ENCODE peak calls at places on chromosomes 3 and 15, in four cellular contexts. One of them, this sample, is unnamed.

GRCh38 chr3:38108649-38109579 is 28.0 kb downstream of the ACAA1 start:
- DNase-seq in activated CD4-positive, alpha-beta T cell treated with anti-CD3 and anti-CD28 coated beads, Interleukin-2, amount 50 U/mL, for 4 hours: no peak
- DNase-seq in activated gamma-delta T cell: no peak
- DNase-seq in activated T-cell treated with anti-CD3 and anti-CD28 coated beads for 24 hours: no peak
- DNase-seq in this sample: no peak

GRCh38 chr3:46146548-46146947 is 61.6 kb downstream of the CCR1 start:
- DNase-seq in activated CD4-positive, alpha-beta T cell treated with anti-CD3 and anti-CD28 coated beads, Interleukin-2, amount 50 U/mL, for 4 hours: no peak
- DNase-seq in activated gamma-delta T cell: no peak
- DNase-seq in activated T-cell treated with anti-CD3 and anti-CD28 coated beads for 24 hours: no peak
- DNase-seq in this sample: no peak

GRCh38 chr3:187963677-187964385 is 190.1 kb upstream of the LPP start:
- DNase-seq in activated CD4-positive, alpha-beta T cell treated with anti-CD3 and anti-CD28 coated beads, Interleukin-2, amount 50 U/mL, for 4 hours: no peak
- DNase-seq in activated gamma-delta T cell: no peak
- DNase-seq in activated T-cell treated with anti-CD3 and anti-CD28 coated beads for 24 hours: no peak
- DNase-seq in this sample: no peak

GRCh38 chr3:105195260-105195659 is 171.4 kb upstream of the ALCAM start:
- DNase-seq in activated CD4-positive, alpha-beta T cell treated with anti-CD3 and anti-CD28 coated beads, Interleukin-2, amount 50 U/mL, for 4 hours: no peak
- DNase-seq in activated gamma-delta T cell: no peak
- DNase-seq in activated T-cell treated with anti-CD3 and anti-CD28 coated beads for 24 hours: no peak
- DNase-seq in this sample: no peak

GRCh38 chr3:170584585-170585007 is 1.3 kb downstream of the SLC7A14 start:
- DNase-seq in activated CD4-positive, alpha-beta T cell treated with anti-CD3 and anti-CD28 coated beads, Interleukin-2, amount 50 U/mL, for 4 hours: peak; percentile 10
- DNase-seq in activated gamma-delta T cell: no peak
- DNase-seq in activated T-cell treated with anti-CD3 and anti-CD28 coated beads for 24 hours: peak; percentile 8
- DNase-seq in this sample: no peak

GRCh38 chr3:160830792-160831191 is 74.8 kb downstream of the PPM1L start:
- DNase-seq in activated CD4-positive, alpha-beta T cell treated with anti-CD3 and anti-CD28 coated beads, Interleukin-2, amount 50 U/mL, for 4 hours: no peak
- DNase-seq in activated gamma-delta T cell: no peak
- DNase-seq in activated T-cell treated with anti-CD3 and anti-CD28 coated beads for 24 hours: no peak
- DNase-seq in this sample: no peak

GRCh38 chr3:21330293-21330692 is 420.7 kb downstream of the ZNF385D start:
- DNase-seq in activated CD4-positive, alpha-beta T cell treated with anti-CD3 and anti-CD28 coated beads, Interleukin-2, amount 50 U/mL, for 4 hours: no peak
- DNase-seq in activated gamma-delta T cell: no peak
- DNase-seq in activated T-cell treated with anti-CD3 and anti-CD28 coated beads for 24 hours: no peak
- DNase-seq in this sample: no peak

GRCh38 chr3:31189971-31190370 is 295.5 kb upstream of the GADL1 start:
- DNase-seq in activated CD4-positive, alpha-beta T cell treated with anti-CD3 and anti-CD28 coated beads, Interleukin-2, amount 50 U/mL, for 4 hours: no peak
- DNase-seq in activated gamma-delta T cell: no peak
- DNase-seq in activated T-cell treated with anti-CD3 and anti-CD28 coated beads for 24 hours: no peak
- DNase-seq in this sample: no peak

GRCh38 chr3:133479401-133479800 is 79.5 kb downstream of the BFSP2 start:
- DNase-seq in activated CD4-positive, alpha-beta T cell treated with anti-CD3 and anti-CD28 coated beads, Interleukin-2, amount 50 U/mL, for 4 hours: no peak
- DNase-seq in activated gamma-delta T cell: no peak
- DNase-seq in activated T-cell treated with anti-CD3 and anti-CD28 coated beads for 24 hours: no peak
- DNase-seq in this sample: no peak

GRCh38 chr3:172989373-172989772 is 151.7 kb downstream of the SPATA16 start:
- DNase-seq in activated CD4-positive, alpha-beta T cell treated with anti-CD3 and anti-CD28 coated beads, Interleukin-2, amount 50 U/mL, for 4 hours: no peak
- DNase-seq in activated gamma-delta T cell: no peak
- DNase-seq in activated T-cell treated with anti-CD3 and anti-CD28 coated beads for 24 hours: no peak
- DNase-seq in this sample: no peak

GRCh38 chr3:167653155-167653554 is 587 bp downstream of the WDR49 start:
- DNase-seq in activated CD4-positive, alpha-beta T cell treated with anti-CD3 and anti-CD28 coated beads, Interleukin-2, amount 50 U/mL, for 4 hours: no peak
- DNase-seq in activated gamma-delta T cell: no peak
- DNase-seq in activated T-cell treated with anti-CD3 and anti-CD28 coated beads for 24 hours: no peak
- DNase-seq in this sample: no peak

GRCh38 chr15:59199775-59200465 is 6.7 kb upstream of the LDHAL6B start:
- DNase-seq in activated CD4-positive, alpha-beta T cell treated with anti-CD3 and anti-CD28 coated beads, Interleukin-2, amount 50 U/mL, for 4 hours: no peak
- DNase-seq in activated gamma-delta T cell: no peak
- DNase-seq in activated T-cell treated with anti-CD3 and anti-CD28 coated beads for 24 hours: no peak
- DNase-seq in this sample: no peak

GRCh38 chr3:120022729-120023128 is 71.5 kb downstream of the GSK3B start:
- DNase-seq in activated CD4-positive, alpha-beta T cell treated with anti-CD3 and anti-CD28 coated beads, Interleukin-2, amount 50 U/mL, for 4 hours: no peak
- DNase-seq in activated gamma-delta T cell: no peak
- DNase-seq in activated T-cell treated with anti-CD3 and anti-CD28 coated beads for 24 hours: no peak
- DNase-seq in this sample: no peak

GRCh38 chr3:106006001-106006400 is 137.2 kb upstream of the CBLB start:
- DNase-seq in activated CD4-positive, alpha-beta T cell treated with anti-CD3 and anti-CD28 coated beads, Interleukin-2, amount 50 U/mL, for 4 hours: no peak
- DNase-seq in activated gamma-delta T cell: no peak
- DNase-seq in activated T-cell treated with anti-CD3 and anti-CD28 coated beads for 24 hours: no peak
- DNase-seq in this sample: no peak

GRCh38 chr15:69127226-69127625 is 33.2 kb upstream of the GLCE start:
- DNase-seq in activated CD4-positive, alpha-beta T cell treated with anti-CD3 and anti-CD28 coated beads, Interleukin-2, amount 50 U/mL, for 4 hours: no peak
- DNase-seq in activated gamma-delta T cell: no peak
- DNase-seq in activated T-cell treated with anti-CD3 and anti-CD28 coated beads for 24 hours: no peak
- DNase-seq in this sample: no peak

GRCh38 chr3:37029516-37030163 is 36.3 kb downstream of the MLH1 start:
- DNase-seq in activated CD4-positive, alpha-beta T cell treated with anti-CD3 and anti-CD28 coated beads, Interleukin-2, amount 50 U/mL, for 4 hours: no peak
- DNase-seq in activated gamma-delta T cell: no peak
- DNase-seq in activated T-cell treated with anti-CD3 and anti-CD28 coated beads for 24 hours: no peak
- DNase-seq in this sample: no peak

GRCh38 chr15:77266708-77267387 is 153.1 kb downstream of the PEAK1 start:
- DNase-seq in activated CD4-positive, alpha-beta T cell treated with anti-CD3 and anti-CD28 coated beads, Interleukin-2, amount 50 U/mL, for 4 hours: no peak
- DNase-seq in activated gamma-delta T cell: no peak
- DNase-seq in activated T-cell treated with anti-CD3 and anti-CD28 coated beads for 24 hours: no peak
- DNase-seq in this sample: no peak

GRCh38 chr3:186093271-186093900 is 15.5 kb downstream of the ETV5 start:
- DNase-seq in activated CD4-positive, alpha-beta T cell treated with anti-CD3 and anti-CD28 coated beads, Interleukin-2, amount 50 U/mL, for 4 hours: no peak
- DNase-seq in activated gamma-delta T cell: no peak
- DNase-seq in activated T-cell treated with anti-CD3 and anti-CD28 coated beads for 24 hours: no peak
- DNase-seq in this sample: no peak

GRCh38 chr15:27260523-27260922 is 289.5 kb downstream of the GABRG3 start:
- DNase-seq in activated CD4-positive, alpha-beta T cell treated with anti-CD3 and anti-CD28 coated beads, Interleukin-2, amount 50 U/mL, for 4 hours: no peak
- DNase-seq in activated gamma-delta T cell: no peak
- DNase-seq in activated T-cell treated with anti-CD3 and anti-CD28 coated beads for 24 hours: no peak
- DNase-seq in this sample: no peak

GRCh38 chr3:9715764-9716437 is 12.3 kb downstream of the CPNE9 start:
- DNase-seq in activated CD4-positive, alpha-beta T cell treated with anti-CD3 and anti-CD28 coated beads, Interleukin-2, amount 50 U/mL, for 4 hours: no peak
- DNase-seq in activated gamma-delta T cell: no peak
- DNase-seq in activated T-cell treated with anti-CD3 and anti-CD28 coated beads for 24 hours: no peak
- DNase-seq in this sample: no peak

GRCh38 chr3:74824366-74824765 is 209.9 kb upstream of the CNTN3 start:
- DNase-seq in activated CD4-positive, alpha-beta T cell treated with anti-CD3 and anti-CD28 coated beads, Interleukin-2, amount 50 U/mL, for 4 hours: no peak
- DNase-seq in activated gamma-delta T cell: no peak
- DNase-seq in activated T-cell treated with anti-CD3 and anti-CD28 coated beads for 24 hours: no peak
- DNase-seq in this sample: no peak

GRCh38 chr3:125078961-125079674 is 23.3 kb upstream of the HEG1 start:
- DNase-seq in activated CD4-positive, alpha-beta T cell treated with anti-CD3 and anti-CD28 coated beads, Interleukin-2, amount 50 U/mL, for 4 hours: no peak
- DNase-seq in activated gamma-delta T cell: no peak
- DNase-seq in activated T-cell treated with anti-CD3 and anti-CD28 coated beads for 24 hours: no peak
- DNase-seq in this sample: no peak

GRCh38 chr3:171876651-171877272 is 33.6 kb downstream of the TMEM212 start:
- DNase-seq in activated CD4-positive, alpha-beta T cell treated with anti-CD3 and anti-CD28 coated beads, Interleukin-2, amount 50 U/mL, for 4 hours: no peak
- DNase-seq in activated gamma-delta T cell: no peak
- DNase-seq in activated T-cell treated with anti-CD3 and anti-CD28 coated beads for 24 hours: no peak
- DNase-seq in this sample: no peak

GRCh38 chr3:69541823-69542264 is 156.0 kb upstream of the FRMD4B start:
- DNase-seq in activated CD4-positive, alpha-beta T cell treated with anti-CD3 and anti-CD28 coated beads, Interleukin-2, amount 50 U/mL, for 4 hours: no peak
- DNase-seq in activated gamma-delta T cell: no peak
- DNase-seq in activated T-cell treated with anti-CD3 and anti-CD28 coated beads for 24 hours: no peak
- DNase-seq in this sample: no peak

GRCh38 chr3:170038434-170039110 is 777 bp downstream of the GPR160 start:
- DNase-seq in activated CD4-positive, alpha-beta T cell treated with anti-CD3 and anti-CD28 coated beads, Interleukin-2, amount 50 U/mL, for 4 hours: peak; percentile 16
- DNase-seq in activated gamma-delta T cell: peak; percentile 12
- DNase-seq in activated T-cell treated with anti-CD3 and anti-CD28 coated beads for 24 hours: no peak
- DNase-seq in this sample: peak; percentile 3

GRCh38 chr3:35549690-35550089 is 89.6 kb upstream of the ARPP21 start:
- DNase-seq in activated CD4-positive, alpha-beta T cell treated with anti-CD3 and anti-CD28 coated beads, Interleukin-2, amount 50 U/mL, for 4 hours: no peak
- DNase-seq in activated gamma-delta T cell: no peak
- DNase-seq in activated T-cell treated with anti-CD3 and anti-CD28 coated beads for 24 hours: no peak
- DNase-seq in this sample: no peak

This sample was measured in activated T-helper 9 cell treated with anti-CD3 and anti-CD28 coated beads, Interleukin-2, amount 50 U/mL, for 16 hours.